ENCODE peak calls at places on chromosomes 12 and 14, in seven cellular contexts. N is neural progenitor cell, G is fibroblast of lung, O is mammary epithelial cell, S is IMR-90, U is endothelial cell of umbilical vein, B is astrocyte. R is an unnamed sample.

GRCh38 chr14:28886940-28887339 is 120.4 kb downstream of the FOXG1 start:
- DNase-seq in N (no peak), G (no peak), O (no peak), S (no peak), U (no peak), B (no peak), R (no peak)

GRCh38 chr12:73308747-73309146 is 1036.6 kb downstream of the TRHDE start:
- DNase-seq in N (no peak), G (no peak), O (peak; percentile 45), S (no peak), U (no peak), B (no peak), R (no peak)

GRCh38 chr12:107986183-107986582 is 142.9 kb upstream of the WSCD2 start:
- DNase-seq in N (no peak), G (no peak), O (no peak), S (no peak), U (no peak), B (no peak), R (no peak)

GRCh38 chr14:105485720-105486332 is 860 bp upstream of the CRIP1 start:
- DNase-seq in N (peak; percentile 81), G (no peak), O (no peak), S (no peak), U (peak; percentile 33), B (no peak), R (no peak)

GRCh38 chr12:118055144-118055557 is 5.8 kb downstream of the WSB2 start:
- DNase-seq in N (peak; percentile 61), G (no peak), O (no peak), S (peak; percentile 22), U (peak; percentile 61), B (no peak), R (peak; percentile 54)

GRCh38 chr14:101705733-101706508 is 55.6 kb upstream of the PPP2R5C start:
- DNase-seq in N (peak; percentile 66), G (peak; percentile 23), O (no peak), S (no peak), U (no peak), B (peak; percentile 10), R (peak; percentile 34)

GRCh38 chr14:96104469-96105057 is 65.4 kb downstream of the C14orf132 start:
- DNase-seq in N (no peak), G (peak; percentile 98), O (peak; percentile 98), S (peak; percentile 100), U (peak; percentile 61), B (peak; percentile 98), R (peak; percentile 100)

GRCh38 chr14:104664107-104664506 is 25.3 kb upstream of the INF2 start:
- DNase-seq in N (no peak), G (no peak), O (no peak), S (no peak), U (no peak), B (no peak), R (no peak)

GRCh38 chr12:71439613-71440392 is at the start of gene LGR5:
- DNase-seq in N (peak; percentile 87), G (peak; percentile 48), O (peak; percentile 23), S (peak; percentile 7), U (peak; percentile 25), B (peak; percentile 33), R (peak; percentile 44)

GRCh38 chr14:100583245-100583644 is 4.0 kb downstream of the BEGAIN start:
- DNase-seq in N (no peak), G (no peak), O (no peak), S (no peak), U (no peak), B (no peak), R (no peak)

GRCh38 chr14:100159107-100159864 is at the start of gene DEGS2:
- DNase-seq in N (peak; percentile 77), G (no peak), O (no peak), S (no peak), U (no peak), B (no peak), R (peak; percentile 37)

GRCh38 chr12:130436741-130437501 is 99.2 kb downstream of the PIWIL1 start:
- DNase-seq in N (no peak), G (no peak), O (no peak), S (no peak), U (no peak), B (no peak), R (no peak)

GRCh38 chr12:55931780-55932545 is 1.0 kb downstream of the DGKA start:
- DNase-seq in N (peak; percentile 78), G (peak; percentile 48), O (no peak), S (peak; percentile 29), U (peak; percentile 50), B (peak; percentile 12), R (peak; percentile 72)

GRCh38 chr12:19435831-19436497 is 3.3 kb upstream of the AEBP2 start:
- DNase-seq in N (no peak), G (no peak), O (no peak), S (no peak), U (no peak), B (no peak), R (no peak)

GRCh38 chr14:32397871-32398640 is 69.0 kb downstream of the AKAP6 start:
- DNase-seq in N (no peak), G (peak; percentile 89), O (peak; percentile 82), S (peak; percentile 44), U (peak; percentile 57), B (peak; percentile 87), R (peak; percentile 72)

GRCh38 chr12:11795910-11796459 is 146.5 kb downstream of the ETV6 start:
- DNase-seq in N (peak; percentile 25), G (peak; percentile 97), O (peak; percentile 93), S (peak; percentile 91), U (peak; percentile 89), B (peak; percentile 97), R (peak; percentile 38)

DNA sequence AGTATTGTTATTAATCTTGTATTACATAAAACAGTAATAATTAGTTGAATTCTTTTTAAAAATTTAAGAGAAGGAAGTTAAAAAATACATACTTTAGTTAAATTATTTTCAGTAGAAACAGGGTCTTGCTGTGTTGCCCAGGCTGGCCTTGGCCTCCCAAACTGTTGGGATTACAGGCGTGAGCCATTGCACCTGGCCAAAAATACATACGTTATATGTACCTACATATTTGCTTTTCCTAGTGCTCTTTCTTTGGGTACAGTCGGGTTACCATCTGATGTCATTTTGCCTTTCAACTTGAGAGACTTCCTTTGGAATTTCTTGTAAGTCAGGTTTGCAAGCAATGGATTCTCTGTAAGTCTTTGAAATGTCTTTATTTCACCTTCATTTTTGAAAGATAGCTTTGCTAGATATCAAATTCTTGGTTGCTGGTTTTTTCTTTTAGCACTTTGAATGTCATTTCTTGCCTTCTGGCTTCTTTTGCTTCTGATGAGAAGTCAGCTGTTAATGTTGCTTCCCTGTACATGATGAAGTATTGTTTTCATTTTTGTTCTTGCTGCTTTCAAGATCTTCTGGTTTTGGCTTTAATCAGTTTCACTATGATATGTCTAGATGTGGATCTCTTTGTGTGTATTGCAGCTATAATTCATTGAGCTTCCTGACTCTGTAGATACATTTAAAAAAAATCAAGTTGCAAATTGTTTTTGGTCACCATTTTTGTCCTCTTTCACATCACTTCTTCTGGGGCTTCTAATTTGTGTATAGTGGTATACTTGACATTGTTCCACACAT is 84.4 kb downstream of the SPATS2 start:
- DNase-seq in N (no peak), G (no peak), O (no peak), S (no peak), U (no peak), B (no peak), R (no peak)
- H4K20me1 ChIP-seq in N (peaks cover 25% of the 10 kb centered on the region), G (no peaks in the 10 kb centered on the region), O (no peaks in the 10 kb centered on the region), S (peaks cover 21% of the 10 kb centered on the region), U (peaks cover 2% of the 10 kb centered on the region), B (peaks cover 59% of the 10 kb centered on the region), R (no peaks in the 10 kb centered on the region)

DNA sequence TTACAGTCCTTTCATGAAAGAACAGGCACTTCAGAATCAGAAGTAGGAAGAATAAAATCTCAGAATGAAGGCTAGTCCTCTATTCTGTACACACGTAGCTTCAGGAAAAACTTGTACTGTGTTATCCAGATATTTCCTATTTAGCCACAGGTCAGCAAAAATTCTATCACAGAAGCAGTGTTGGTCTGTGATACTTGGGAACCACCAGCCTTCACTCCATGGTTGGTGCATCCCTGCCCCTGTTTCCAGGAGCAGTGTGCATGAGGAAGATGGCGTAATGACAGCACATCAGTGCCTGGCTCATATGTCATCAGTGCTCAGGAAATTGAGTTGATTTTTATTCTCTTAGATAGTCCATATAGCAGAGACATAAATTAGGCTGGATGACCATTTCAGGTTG is 87.7 kb downstream of the SAMD4A start:
- DNase-seq in N (no peak), G (no peak), O (no peak), S (no peak), U (no peak), B (no peak), R (no peak)
- H3K9ac ChIP-seq in N (no peak overlapping the region), G (no peak overlapping the region), O (no peak overlapping the region), S (no peak overlapping the region), U (peak overlapping the region; percentile 100), B (peak overlapping the region; percentile 44), R (peak overlapping the region; percentile 20)

GRCh38 chr14:56112781-56113180 is 5.4 kb upstream of the PELI2 start:
- DNase-seq in N (no peak), G (no peak), O (no peak), S (no peak), U (no peak), B (no peak), R (no peak)
- H4K20me1 ChIP-seq in N (no peaks in the 10 kb centered on the region), G (no peaks in the 10 kb centered on the region), O (no peaks in the 10 kb centered on the region), S (no peaks in the 10 kb centered on the region), U (no peaks in the 10 kb centered on the region), B (no peaks in the 10 kb centered on the region), R (no peaks in the 10 kb centered on the region)

GRCh38 chr12:124620606-124621295 is 53.3 kb upstream of the NCOR2 start:
- DNase-seq in N (no peak), G (peak; percentile 93), O (peak; percentile 94), S (peak; percentile 33), U (no peak), B (peak; percentile 92), R (peak; percentile 96)
- H3K9ac ChIP-seq in N (no peak overlapping the region), G (no peak overlapping the region), O (no peak overlapping the region), S (no peak overlapping the region), U (no peak overlapping the region), B (peak overlapping the region; percentile 47), R (peak overlapping the region; percentile 71)

GRCh38 chr14:102811254-102811963 is 34.2 kb downstream of the TRAF3 start:
- DNase-seq in N (no peak), G (no peak), O (no peak), S (no peak), U (no peak), B (no peak), R (no peak)
- H4K20me1 ChIP-seq in N (no peaks in the 10 kb centered on the region), G (no peaks in the 10 kb centered on the region), O (no peaks in the 10 kb centered on the region), S (peaks cover 46% of the 10 kb centered on the region), U (no peaks in the 10 kb centered on the region), B (peaks cover 79% of the 10 kb centered on the region), R (no peaks in the 10 kb centered on the region)

DNA sequence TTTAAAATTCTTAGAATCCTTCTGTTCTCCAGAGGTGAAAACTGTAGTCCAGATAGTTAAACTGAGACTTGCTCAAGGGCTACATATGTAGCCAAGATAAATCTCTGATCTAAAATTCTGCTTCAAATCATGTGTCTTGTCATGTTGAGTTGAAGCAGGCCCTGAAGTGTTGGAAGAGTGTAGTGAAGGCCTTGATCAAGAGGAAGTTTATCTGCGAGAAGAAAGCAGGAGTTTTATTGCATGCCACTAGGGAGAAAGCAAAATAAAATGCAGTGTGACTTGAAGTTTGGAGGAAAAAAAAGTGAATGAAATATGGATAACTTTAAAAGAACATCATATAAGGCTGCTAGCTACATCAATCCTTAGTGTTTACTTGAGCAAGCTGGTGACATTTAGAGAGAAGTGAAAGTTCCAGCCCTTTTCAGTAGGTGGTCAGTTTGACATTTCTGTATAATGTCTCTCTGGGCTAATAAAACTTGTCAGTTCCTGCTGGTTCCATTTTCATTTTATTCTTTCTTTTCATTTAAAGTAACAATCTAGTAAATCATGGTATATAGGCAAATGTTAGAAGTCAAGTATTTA is 841.1 kb downstream of the TMTC2 start:
- DNase-seq in N (no peak), G (no peak), O (no peak), S (no peak), U (no peak), B (no peak), R (no peak)
- H3K9ac ChIP-seq in N (no peak overlapping the region), G (no peak overlapping the region), O (no peak overlapping the region), S (no peak overlapping the region), U (no peak overlapping the region), B (no peak overlapping the region), R (no peak overlapping the region)

GRCh38 chr14:92035890-92036289 is 4.0 kb downstream of the TRIP11 start:
- DNase-seq in N (no peak), G (no peak), O (no peak), S (no peak), U (no peak), B (no peak), R (no peak)
- H4K20me1 ChIP-seq in N (peaks cover 8% of the 10 kb centered on the region), G (no peaks in the 10 kb centered on the region), O (no peaks in the 10 kb centered on the region), S (peaks cover 26% of the 10 kb centered on the region), U (no peaks in the 10 kb centered on the region), B (peaks cover 35% of the 10 kb centered on the region), R (no peaks in the 10 kb centered on the region)